ENCODE peak calls at places on chromosomes 4 and X, in eight cellular contexts. K, P, X, C, N, H, R and Q are unnamed samples. For H3K36me3, the result is how much of the 10 kb centered on the place peaks cover.

GRCh38 chr4:1565598-1566295 is 118.4 kb downstream of the FAM53A start:
- DNase-seq in K (no peak), P (no peak), X (no peak), C (no peak), N (peak), H (no peak), R (no peak), Q (no peak)

GRCh38 chr4:124711469-124712416 is 789 bp downstream of the ANKRD50 start:
- DNase-seq in K (peak), P (peak), X (peak), C (peak), N (no peak), H (no peak), R (no peak), Q (peak)

GRCh38 chr4:86569103-86569870 is 24.8 kb upstream of the PTPN13 start:
- DNase-seq in K (no peak), P (no peak), X (no peak), C (no peak), N (no peak), H (no peak), R (no peak), Q (no peak)

GRCh38 chr4:38034986-38035882 is 75.0 kb downstream of the PTTG2 start:
- DNase-seq in K (no peak), P (no peak), X (peak), C (no peak), N (no peak), H (peak), R (no peak), Q (no peak)

GRCh38 chrX:8404443-8404842 is 60.2 kb upstream of the VCX3B start:
- DNase-seq in K (peak), P (no peak), X (peak), C (no peak), N (no peak), H (no peak), R (no peak), Q (peak)

GRCh38 chr4:25113915-25114904 is 46.0 kb downstream of the SEPSECS start:
- DNase-seq in K (no peak), P (no peak), X (no peak), C (no peak), N (no peak), H (no peak), R (no peak), Q (no peak)

GRCh38 chr4:139666735-139667266 is 1.2 kb downstream of the MGST2 start:
- DNase-seq in K (peak), P (peak), X (peak), C (no peak), N (peak), H (no peak), R (no peak), Q (peak)

GRCh38 chr4:102717448-102718092 is 43.2 kb downstream of the MANBA start:
- DNase-seq in K (peak), P (no peak), X (no peak), C (no peak), N (no peak), H (no peak), R (no peak), Q (no peak)

GRCh38 chr4:8502836-8503585 is 62.4 kb downstream of the TRMT44 start:
- DNase-seq in K (no peak), P (no peak), X (peak), C (no peak), N (peak), H (no peak), R (peak), Q (no peak)

GRCh38 chr4:110484767-110485166 is 8.8 kb downstream of the ENPEP start:
- DNase-seq in K (no peak), P (no peak), X (no peak), C (no peak), N (no peak), H (no peak), R (peak), Q (no peak)

GRCh38 chr4:88033309-88033708 is 25.9 kb downstream of the PKD2 start:
- DNase-seq in K (no peak), P (peak), X (peak), C (no peak), N (no peak), H (no peak), R (no peak), Q (peak)

GRCh38 chr4:3733195-3733594 is 33.0 kb upstream of the ADRA2C start:
- DNase-seq in K (no peak), P (no peak), X (no peak), C (no peak), N (no peak), H (no peak), R (no peak), Q (no peak)

GRCh38 chr4:7275067-7275466 is 82.7 kb downstream of the SORCS2 start:
- DNase-seq in K (no peak), P (no peak), X (no peak), C (no peak), N (no peak), H (no peak), R (no peak), Q (no peak)

GRCh38 chr4:39548425-39549067 is 21.3 kb upstream of the UGDH start:
- DNase-seq in K (no peak), P (no peak), X (no peak), C (no peak), N (no peak), H (no peak), R (no peak), Q (no peak)

GRCh38 chrX:112536544-112536943 is 143.2 kb downstream of the LHFPL1 start:
- DNase-seq in K (no peak), P (no peak), X (no peak), C (no peak), N (no peak), H (no peak), R (no peak), Q (no peak)

GRCh38 chr4:112589207-112589606 is 47.5 kb downstream of the ZGRF1 start:
- DNase-seq in K (no peak), P (no peak), X (no peak), C (no peak), N (no peak), H (no peak), R (no peak), Q (no peak)

GRCh38 chr4:53962516-53963225 is 101.7 kb downstream of the CHIC2 start:
- DNase-seq in K (no peak), P (no peak), X (no peak), C (no peak), N (no peak), H (no peak), R (no peak), Q (no peak)

DNA sequence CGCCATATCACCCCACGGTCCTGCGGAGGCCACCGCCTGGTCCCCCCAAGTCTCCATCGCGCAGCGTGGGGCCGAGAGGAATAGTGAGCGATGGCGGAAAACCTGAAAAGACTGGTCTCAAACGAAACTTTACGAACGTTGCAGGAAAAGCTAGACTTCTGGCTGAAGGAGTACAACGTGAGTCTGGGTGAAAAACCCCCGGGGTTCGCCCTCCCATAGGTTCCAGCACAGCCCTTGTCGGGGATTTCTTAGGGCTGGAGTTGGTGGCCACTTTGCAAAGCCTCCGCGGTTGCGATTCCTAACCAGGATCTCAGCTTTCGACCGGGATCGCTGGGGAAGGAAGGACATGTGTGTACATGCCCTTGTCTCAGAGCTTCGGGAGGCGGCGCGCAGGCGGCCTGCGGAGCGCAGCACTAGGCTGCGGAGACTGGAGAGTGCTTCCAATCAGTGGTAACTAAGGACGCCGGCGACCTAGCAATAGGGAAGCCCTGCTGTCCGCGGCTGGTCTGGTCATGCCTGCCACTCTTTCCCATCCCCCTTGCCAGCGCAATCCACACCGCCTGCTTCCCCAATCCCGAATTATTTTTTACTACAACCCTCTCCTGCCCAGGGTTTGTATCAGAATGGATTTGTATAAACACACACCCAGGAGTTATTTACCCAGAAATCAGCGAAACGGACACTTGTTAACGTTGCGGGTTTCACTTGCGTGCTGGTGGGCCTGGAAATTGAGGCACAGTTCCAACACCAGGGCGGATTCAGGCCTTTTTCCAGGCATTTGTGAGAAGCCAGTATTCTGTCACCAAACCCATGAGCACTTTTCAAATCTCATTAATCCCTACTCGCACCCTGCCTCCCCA is 741 bp downstream of the SPATA18 start:
- DNase-seq in K (peak), P (peak), X (peak), C (peak), N (peak), H (peak), R (peak), Q (peak)
- TF ChIP-seq POLR2A in K (no peak), P (no peak), X (no peak), C (no peak), N (no peak), H (no peak), R (no peak), Q (no peak)

GRCh38 chr4:56313132-56313531 is 74.2 kb downstream of the AASDH start:
- DNase-seq in K (no peak), P (no peak), X (no peak), C (no peak), N (no peak), H (no peak), R (no peak), Q (no peak)
- H3K36me3 ChIP-seq in K (under half), P (under half), X (under half), C (under half), N (under half), H (under half), R (under half), Q (under half)

GRCh38 chrX:44876767-44877166 is 3.8 kb downstream of the KDM6A start:
- DNase-seq in K (no peak), P (no peak), X (no peak), C (no peak), N (no peak), H (no peak), R (no peak), Q (no peak)

GRCh38 chrX:44884944-44885343 is 12.0 kb downstream of the KDM6A start:
- DNase-seq in K (no peak), P (no peak), X (peak), C (no peak), N (no peak), H (no peak), R (no peak), Q (no peak)

GRCh38 chrX:44881549-44881948 is 8.6 kb downstream of the KDM6A start:
- DNase-seq in K (no peak), P (no peak), X (no peak), C (no peak), N (no peak), H (no peak), R (no peak), Q (no peak)

GRCh38 chrX:44878780-44879179 is 5.8 kb downstream of the KDM6A start:
- DNase-seq in K (no peak), P (no peak), X (no peak), C (no peak), N (no peak), H (no peak), R (no peak), Q (no peak)

GRCh38 chrX:44882635-44883034 is 9.6 kb downstream of the KDM6A start:
- DNase-seq in K (no peak), P (no peak), X (no peak), C (no peak), N (no peak), H (no peak), R (no peak), Q (no peak)
- TF ChIP-seq POLR2A in K (no peak), P (no peak), X (no peak), C (no peak), N (no peak), H (no peak), R (no peak), Q (no peak)

GRCh38 chr4:78561677-78562076 is 10.1 kb downstream of the ANXA3 start:
- DNase-seq in K (no peak), P (no peak), X (no peak), C (no peak), N (no peak), H (no peak), R (no peak), Q (no peak)
- H3K36me3 ChIP-seq in K (under half), P (under half), X (under half), C (under half), N (under half), H (under half), R (under half), Q (under half)

DNA sequence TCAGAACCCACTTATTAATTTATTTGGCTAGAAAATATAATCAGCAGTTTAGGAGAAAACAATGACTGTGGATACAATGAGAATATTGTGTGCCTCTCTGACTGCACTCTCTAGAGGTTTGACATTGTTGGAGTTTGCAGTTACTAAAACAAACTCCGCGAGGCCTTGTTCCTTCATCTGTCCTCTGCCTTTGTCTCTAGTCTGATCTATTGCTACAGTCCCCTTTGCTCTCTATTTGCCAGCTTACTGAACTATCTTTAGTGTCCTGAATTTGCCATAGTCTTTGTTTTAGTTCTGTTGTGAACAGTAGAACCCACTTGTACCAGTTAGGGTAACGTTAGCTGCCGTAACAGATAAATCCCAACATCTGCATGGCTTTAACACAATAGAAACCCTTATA is 81.4 kb upstream of the RPS6KA3 start:
- DNase-seq in K (no peak), P (no peak), X (no peak), C (no peak), N (no peak), H (no peak), R (no peak), Q (no peak)
- TF ChIP-seq POLR2A in K (no peak), P (no peak), X (no peak), C (no peak), N (no peak), H (no peak), R (no peak), Q (no peak)

GRCh38 chrX:13851996-13852695 is 35.3 kb upstream of the GPM6B start:
- DNase-seq in K (no peak), P (no peak), X (no peak), C (no peak), N (no peak), H (no peak), R (no peak), Q (no peak)

GRCh38 chrX:13863326-13863725 is 46.4 kb upstream of the GPM6B start:
- DNase-seq in K (no peak), P (no peak), X (peak), C (no peak), N (no peak), H (no peak), R (no peak), Q (no peak)

GRCh38 chrX:13855689-13856425 is 39.0 kb upstream of the GPM6B start:
- DNase-seq in K (no peak), P (no peak), X (no peak), C (no peak), N (no peak), H (no peak), R (no peak), Q (no peak)

DNA sequence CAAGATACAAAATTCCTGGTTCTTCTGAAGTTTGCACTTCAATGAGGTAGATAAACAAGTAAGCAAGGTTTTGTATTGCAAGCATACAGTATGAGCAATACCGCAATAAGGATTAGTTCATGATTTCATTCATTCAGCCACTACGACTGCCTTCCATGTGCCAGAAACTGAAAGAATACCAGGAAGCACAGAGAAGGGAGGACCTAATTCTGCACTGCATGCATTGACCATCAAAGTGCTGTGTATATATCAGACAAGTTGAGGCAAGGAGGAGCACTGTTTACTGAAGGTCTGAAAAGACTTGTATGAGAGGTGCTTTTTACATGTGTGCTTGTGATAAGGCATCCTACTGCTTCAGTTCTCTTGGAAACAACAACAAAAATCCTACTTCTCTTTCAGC is 40.9 kb upstream of the GPM6B start:
- DNase-seq in K (no peak), P (no peak), X (no peak), C (no peak), N (no peak), H (no peak), R (no peak), Q (no peak)
- H3K36me3 ChIP-seq in K (under half), P (under half), X (under half), C (under half), N (under half), H (under half), R (under half), Q (under half)

GRCh38 chr4:55545133-55545532 is 1.6 kb downstream of the CLOCK start:
- DNase-seq in K (no peak), P (no peak), X (no peak), C (no peak), N (no peak), H (no peak), R (no peak), Q (no peak)

GRCh38 chr4:55546633-55547460 is at the start of gene CLOCK:
- DNase-seq in K (peak), P (peak), X (peak), C (peak), N (peak), H (peak), R (peak), Q (peak)

GRCh38 chr4:55547461-55547770 is 707 bp upstream of the CLOCK start:
- DNase-seq in K (peak), P (no peak), X (peak), C (no peak), N (peak), H (no peak), R (no peak), Q (no peak)

GRCh38 chr4:55547918-55548317 is 1.2 kb upstream of the CLOCK start:
- DNase-seq in K (no peak), P (no peak), X (no peak), C (no peak), N (no peak), H (no peak), R (no peak), Q (no peak)

DNA sequence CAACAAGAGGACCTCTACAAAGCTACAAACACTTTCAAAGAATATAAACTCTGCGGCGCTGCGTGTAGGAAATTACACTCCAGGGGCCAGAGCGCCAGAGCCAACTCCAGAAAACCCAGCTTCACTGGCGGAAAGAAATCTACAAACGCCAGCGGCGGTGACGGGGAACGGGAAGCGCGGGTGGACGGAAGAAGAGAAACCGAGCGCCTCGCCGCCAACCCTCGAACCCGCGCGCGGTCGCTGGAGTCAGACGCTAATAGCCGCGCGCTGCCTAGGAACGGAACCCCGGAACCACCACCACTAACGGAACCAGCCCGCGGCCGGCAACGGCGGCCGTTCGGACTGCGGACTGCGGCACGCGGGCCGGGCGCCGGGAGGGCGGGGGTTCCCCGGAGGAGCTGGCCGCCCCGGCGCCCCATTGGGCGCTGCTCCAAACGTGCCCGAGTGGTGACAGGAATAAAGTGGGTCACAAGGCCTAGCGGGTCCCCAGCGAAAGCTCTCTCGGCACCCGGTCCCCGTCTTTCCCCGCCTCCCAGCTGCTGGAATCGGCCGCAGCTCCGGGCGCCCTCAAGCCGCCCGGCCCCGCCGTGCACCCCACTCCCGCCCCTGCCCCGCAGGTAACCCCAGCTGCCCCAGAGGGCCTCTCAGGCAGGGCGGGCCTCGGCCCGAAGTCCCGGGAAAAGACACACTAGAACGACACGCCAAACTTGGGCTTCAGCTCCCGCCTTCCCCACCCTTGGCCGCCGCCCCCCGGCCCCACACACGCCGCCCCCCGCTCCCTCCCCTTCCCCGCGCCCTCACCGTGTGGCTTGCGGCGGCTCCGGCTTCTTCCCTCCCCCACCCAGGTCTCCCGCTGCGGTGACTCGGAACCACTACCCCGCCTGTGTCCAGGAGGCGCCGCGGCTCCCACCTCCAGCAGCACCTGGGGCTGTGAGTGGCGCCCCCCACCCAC is 752 bp downstream of the CLOCK start:
- DNase-seq in K (peak), P (peak), X (peak), C (peak), N (peak), H (peak), R (peak), Q (peak)
- TF ChIP-seq POLR2A in K (peak), P (peak), X (no peak), C (no peak), N (peak), H (no peak), R (no peak), Q (no peak)

DNA sequence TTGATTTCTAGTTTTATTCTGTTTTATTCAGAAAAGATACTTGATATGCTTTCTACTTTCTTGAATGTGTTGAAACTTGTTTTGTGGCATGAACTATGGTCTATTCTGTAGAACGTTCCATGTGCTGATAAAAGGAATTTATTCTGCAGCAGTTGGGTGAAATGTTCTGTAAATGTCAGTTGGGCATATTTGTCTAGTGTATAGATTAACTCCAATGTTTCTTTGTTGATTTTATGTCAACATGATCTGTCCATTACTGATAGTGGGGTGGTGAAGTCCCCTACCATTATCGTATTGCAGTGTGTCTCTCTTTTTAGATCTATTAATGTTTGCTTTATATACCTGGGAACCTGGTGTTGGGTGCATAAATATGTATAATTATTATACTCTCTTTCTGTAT is 55.5 kb downstream of the CEP135 start:
- DNase-seq in K (no peak), P (no peak), X (no peak), C (no peak), N (no peak), H (no peak), R (no peak), Q (no peak)
- H3K36me3 ChIP-seq in K (under half), P (under half), X (under half), C (under half), N (under half), H (under half), R (under half), Q (under half)